ENCODE peak calls at places on chromosomes 13 and 19, in six cellular contexts. One of them, this sample, is unnamed.
A peak's percentile ranks its signal among the peaks of the same experiment; 100 is the strongest.

GRCh38 chr19:10318807-10319426 is 3.1 kb upstream of the FDX2 start:
- DNase-seq in GM12878: no peak
- DNase-seq in HepG2: no peak
- DNase-seq in A549: no peak
- DNase-seq in K562: no peak
- DNase-seq in endothelial cell of umbilical vein: no peak
- DNase-seq in this sample: no peak

GRCh38 chr19:29002336-29002735 is 210.6 kb downstream of the UQCRFS1 start:
- DNase-seq in GM12878: no peak
- DNase-seq in HepG2: no peak
- DNase-seq in A549: no peak
- DNase-seq in K562: no peak
- DNase-seq in endothelial cell of umbilical vein: no peak
- DNase-seq in this sample: no peak

GRCh38 chr19:52190679-52191293 is 934 bp downstream of the PPP2R1A start:
- DNase-seq in GM12878: no peak
- DNase-seq in HepG2: no peak
- DNase-seq in A549: no peak
- DNase-seq in K562: no peak
- DNase-seq in endothelial cell of umbilical vein: no peak
- DNase-seq in this sample: no peak

GRCh38 chr19:867301-867793 is 7.9 kb downstream of the CFD start:
- DNase-seq in GM12878: no peak
- DNase-seq in HepG2: no peak
- DNase-seq in A549: no peak
- DNase-seq in K562: no peak
- DNase-seq in endothelial cell of umbilical vein: no peak
- DNase-seq in this sample: no peak

GRCh38 chr19:46634656-46635218 is 1.3 kb downstream of the GNG8 start:
- DNase-seq in GM12878: no peak
- DNase-seq in HepG2: no peak
- DNase-seq in A549: no peak
- DNase-seq in K562: no peak
- DNase-seq in endothelial cell of umbilical vein: no peak
- DNase-seq in this sample: no peak

GRCh38 chr13:70310720-70311119 is 202.5 kb upstream of the KLHL1 start:
- DNase-seq in GM12878: no peak
- DNase-seq in HepG2: peak; percentile 58
- DNase-seq in A549: no peak
- DNase-seq in K562: no peak
- DNase-seq in endothelial cell of umbilical vein: peak; percentile 34
- DNase-seq in this sample: peak; percentile 53

GRCh38 chr19:1019980-1020867 is 699 bp downstream of the TMEM259 start:
- DNase-seq in GM12878: no peak
- DNase-seq in HepG2: no peak
- DNase-seq in A549: no peak
- DNase-seq in K562: no peak
- DNase-seq in endothelial cell of umbilical vein: peak; percentile 30
- DNase-seq in this sample: peak; percentile 52

GRCh38 chr19:4069331-4069959 is 2.7 kb upstream of the ZBTB7A start:
- DNase-seq in GM12878: no peak
- DNase-seq in HepG2: no peak
- DNase-seq in A549: no peak
- DNase-seq in K562: no peak
- DNase-seq in endothelial cell of umbilical vein: no peak
- DNase-seq in this sample: peak; percentile 57

GRCh38 chr13:28408235-28408848 is 86.6 kb downstream of the FLT1 start:
- DNase-seq in GM12878: no peak
- DNase-seq in HepG2: no peak
- DNase-seq in A549: no peak
- DNase-seq in K562: peak; percentile 92
- DNase-seq in endothelial cell of umbilical vein: peak; percentile 100
- DNase-seq in this sample: peak; percentile 94

GRCh38 chr19:27676877-27677276 is 1536.1 kb downstream of the UQCRFS1 start:
- DNase-seq in GM12878: no peak
- DNase-seq in HepG2: no peak
- DNase-seq in A549: no peak
- DNase-seq in K562: no peak
- DNase-seq in endothelial cell of umbilical vein: no peak
- DNase-seq in this sample: no peak

GRCh38 chr13:86554066-86554465 is 754.8 kb upstream of the SLITRK6 start:
- DNase-seq in GM12878: no peak
- DNase-seq in HepG2: no peak
- DNase-seq in A549: no peak
- DNase-seq in K562: no peak
- DNase-seq in endothelial cell of umbilical vein: no peak
- DNase-seq in this sample: peak; percentile 56

GRCh38 chr13:95533545-95534135 is 18.9 kb upstream of the CLDN10 start:
- DNase-seq in GM12878: no peak
- DNase-seq in HepG2: no peak
- DNase-seq in A549: no peak
- DNase-seq in K562: no peak
- DNase-seq in endothelial cell of umbilical vein: peak; percentile 57
- DNase-seq in this sample: no peak
- TF ChIP-seq MYC in GM12878: no peak
- TF ChIP-seq MYC in HepG2: no peak
- TF ChIP-seq MYC in A549: no peak
- TF ChIP-seq MYC in K562: no peak
- TF ChIP-seq MYC in endothelial cell of umbilical vein: no peak
- TF ChIP-seq MYC in this sample: no peak

DNA sequence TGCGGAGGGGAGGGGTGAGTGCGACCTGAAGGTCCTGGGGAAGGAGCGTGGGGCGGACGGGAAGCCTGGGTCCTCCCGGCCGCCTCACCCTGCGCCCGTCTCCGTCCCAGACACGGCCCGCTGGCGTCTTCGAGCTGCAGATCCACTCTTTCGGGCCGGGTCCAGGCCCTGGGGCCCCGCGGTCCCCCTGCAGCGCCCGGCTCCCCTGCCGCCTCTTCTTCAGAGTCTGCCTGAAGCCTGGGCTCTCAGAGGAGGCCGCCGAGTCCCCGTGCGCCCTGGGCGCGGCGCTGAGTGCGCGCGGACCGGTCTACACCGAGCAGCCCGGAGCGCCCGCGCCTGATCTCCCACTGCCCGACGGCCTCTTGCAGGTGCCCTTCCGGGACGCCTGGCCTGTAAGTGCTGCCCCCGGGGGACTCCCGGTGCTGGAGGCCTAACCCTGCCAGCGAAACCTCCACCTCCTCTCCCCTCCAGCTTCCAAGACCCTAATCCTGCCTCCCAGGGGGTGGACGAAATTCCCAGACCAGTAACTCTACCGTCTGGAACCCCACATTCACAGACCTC is 415 bp downstream of the DLL3 start:
- DNase-seq in GM12878: no peak
- DNase-seq in HepG2: no peak
- DNase-seq in A549: no peak
- DNase-seq in K562: no peak
- DNase-seq in endothelial cell of umbilical vein: no peak
- DNase-seq in this sample: no peak
- TF ChIP-seq POLR2A in GM12878: no peak
- TF ChIP-seq POLR2A in HepG2: no peak
- TF ChIP-seq POLR2A in A549: no peak
- TF ChIP-seq POLR2A in K562: no peak
- TF ChIP-seq POLR2A in endothelial cell of umbilical vein: no peak
- TF ChIP-seq POLR2A in this sample: no peak

GRCh38 chr13:100544866-100545683 is 43.5 kb downstream of the GGACT start:
- DNase-seq in GM12878: no peak
- DNase-seq in HepG2: no peak
- DNase-seq in A549: no peak
- DNase-seq in K562: no peak
- DNase-seq in endothelial cell of umbilical vein: peak; percentile 66
- DNase-seq in this sample: no peak
- TF ChIP-seq MYC in GM12878: no peak
- TF ChIP-seq MYC in HepG2: no peak
- TF ChIP-seq MYC in A549: no peak
- TF ChIP-seq MYC in K562: no peak
- TF ChIP-seq MYC in endothelial cell of umbilical vein: no peak
- TF ChIP-seq MYC in this sample: no peak

GRCh38 chr13:49995535-49996165 is 1.2 kb upstream of the TRIM13 start:
- DNase-seq in GM12878: peak; percentile 43
- DNase-seq in HepG2: no peak
- DNase-seq in A549: no peak
- DNase-seq in K562: no peak
- DNase-seq in endothelial cell of umbilical vein: peak; percentile 48
- DNase-seq in this sample: peak; percentile 84
- TF ChIP-seq POLR2A in GM12878: no peak
- TF ChIP-seq POLR2A in HepG2: no peak
- TF ChIP-seq POLR2A in A549: no peak
- TF ChIP-seq POLR2A in K562: no peak
- TF ChIP-seq POLR2A in endothelial cell of umbilical vein: no peak
- TF ChIP-seq POLR2A in this sample: no peak

GRCh38 chr19:18339703-18340102 is 695 bp upstream of the PGPEP1 start:
- DNase-seq in GM12878: no peak
- DNase-seq in HepG2: no peak
- DNase-seq in A549: peak; percentile 48
- DNase-seq in K562: peak; percentile 77
- DNase-seq in endothelial cell of umbilical vein: no peak
- DNase-seq in this sample: peak; percentile 55
- TF ChIP-seq MYC in GM12878: no peak
- TF ChIP-seq MYC in HepG2: no peak
- TF ChIP-seq MYC in A549: no peak
- TF ChIP-seq MYC in K562: no peak
- TF ChIP-seq MYC in endothelial cell of umbilical vein: no peak
- TF ChIP-seq MYC in this sample: no peak

GRCh38 chr19:2053601-2054389 is 2.8 kb upstream of the MKNK2 start:
- DNase-seq in GM12878: no peak
- DNase-seq in HepG2: no peak
- DNase-seq in A549: no peak
- DNase-seq in K562: no peak
- DNase-seq in endothelial cell of umbilical vein: peak; percentile 69
- DNase-seq in this sample: no peak

GRCh38 chr19:2050349-2050990 is 574 bp downstream of the MKNK2 start:
- DNase-seq in GM12878: no peak
- DNase-seq in HepG2: no peak
- DNase-seq in A549: no peak
- DNase-seq in K562: no peak
- DNase-seq in endothelial cell of umbilical vein: no peak
- DNase-seq in this sample: no peak

GRCh38 chr19:2049741-2050348 is 1.2 kb downstream of the MKNK2 start:
- DNase-seq in GM12878: no peak
- DNase-seq in HepG2: peak; percentile 75
- DNase-seq in A549: no peak
- DNase-seq in K562: peak; percentile 42
- DNase-seq in endothelial cell of umbilical vein: peak; percentile 56
- DNase-seq in this sample: peak; percentile 86

GRCh38 chr19:2050991-2051770 is at the start of gene MKNK2:
- DNase-seq in GM12878: no peak
- DNase-seq in HepG2: peak; percentile 64
- DNase-seq in A549: peak; percentile 41
- DNase-seq in K562: peak; percentile 97
- DNase-seq in endothelial cell of umbilical vein: peak; percentile 80
- DNase-seq in this sample: peak; percentile 78

GRCh38 chr19:2051771-2052704 is 994 bp upstream of the MKNK2 start:
- DNase-seq in GM12878: peak; percentile 72
- DNase-seq in HepG2: no peak
- DNase-seq in A549: no peak
- DNase-seq in K562: no peak
- DNase-seq in endothelial cell of umbilical vein: no peak
- DNase-seq in this sample: no peak
- TF ChIP-seq POLR2A in GM12878: peak; percentile 33
- TF ChIP-seq POLR2A in HepG2: peak; percentile 13
- TF ChIP-seq POLR2A in A549: no peak
- TF ChIP-seq POLR2A in K562: no peak
- TF ChIP-seq POLR2A in endothelial cell of umbilical vein: no peak
- TF ChIP-seq POLR2A in this sample: no peak

DNA sequence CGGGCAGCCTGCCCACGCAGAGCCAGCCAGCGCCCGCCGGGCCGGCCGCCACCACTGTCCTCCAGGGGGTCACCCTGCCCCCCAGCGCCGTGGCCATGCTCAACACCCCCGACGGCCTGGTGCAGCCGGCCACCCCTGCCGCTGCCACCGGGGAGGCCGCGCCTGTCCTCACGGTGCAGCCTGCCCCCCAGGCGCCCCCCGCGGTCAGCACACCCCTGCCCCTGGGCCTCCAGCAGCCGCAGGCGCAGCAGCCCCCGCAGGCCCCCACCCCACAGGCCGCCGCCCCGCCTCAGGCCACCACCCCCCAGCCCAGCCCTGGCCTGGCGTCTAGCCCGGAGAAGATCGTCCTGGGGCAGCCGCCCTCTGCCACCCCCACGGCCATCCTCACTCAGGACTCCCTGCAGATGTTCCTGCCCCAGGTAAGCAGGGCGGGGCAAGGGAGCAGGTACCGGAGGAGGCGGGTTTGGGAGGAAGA is 32.3 kb upstream of the EHD2 start:
- DNase-seq in GM12878: no peak
- DNase-seq in HepG2: no peak
- DNase-seq in A549: no peak
- DNase-seq in K562: no peak
- DNase-seq in endothelial cell of umbilical vein: no peak
- DNase-seq in this sample: no peak
- TF ChIP-seq MYC in GM12878: no peak
- TF ChIP-seq MYC in HepG2: no peak
- TF ChIP-seq MYC in A549: no peak
- TF ChIP-seq MYC in K562: no peak
- TF ChIP-seq MYC in endothelial cell of umbilical vein: no peak
- TF ChIP-seq MYC in this sample: no peak

This sample was measured in NB4.